ENCODE peak calls at places on chromosomes 7 and 10, in four cellular contexts. P is brain microvascular endothelial cell, D is Calu3, E is keratinocyte. Q is an unnamed sample.

GRCh38 chr7:33558961-33559710 is 346.2 kb upstream of the BMPER start:
- DNase-seq in E (no peak), D (no peak), P (no peak), Q (no peak)

GRCh38 chr10:122839505-122839904 is 6.2 kb downstream of the CUZD1 start:
- DNase-seq in P (no peak), D (no peak), E (no peak), Q (no peak)

GRCh38 chr10:99537381-99538286 is 4.9 kb downstream of the NKX2-3 start:
- DNase-seq in D (no peak), E (no peak), P (no peak), Q (no peak)

GRCh38 chr10:14707441-14707840 is 67.3 kb downstream of the FAM107B start:
- DNase-seq in E (no peak), P (peak), D (no peak), Q (no peak)

GRCh38 chr10:84012831-84013458 is 126.4 kb upstream of the GHITM start:
- DNase-seq in P (no peak), D (no peak), E (no peak), Q (no peak)

GRCh38 chr10:124529661-124530214 is 68.1 kb downstream of the LHPP start:
- DNase-seq in E (no peak), P (no peak), D (no peak), Q (no peak)

GRCh38 chr10:114754445-114755320 is 66.9 kb upstream of the FHIP2A start:
- DNase-seq in D (no peak), E (no peak), P (no peak), Q (no peak)

GRCh38 chr10:102643346-102644065 is 773 bp upstream of the TRIM8 start:
- DNase-seq in E (no peak), P (peak), D (peak), Q (no peak)

GRCh38 chr7:101410743-101411476 is 48.2 kb downstream of the COL26A1 start:
- DNase-seq in D (peak), E (no peak), P (peak), Q (no peak)

GRCh38 chr7:26298432-26299058 is 6.9 kb downstream of the SNX10 start:
- DNase-seq in P (no peak), E (no peak), D (no peak), Q (no peak)

GRCh38 chr7:7694542-7694941 is 23.9 kb downstream of the RPA3 start:
- DNase-seq in D (no peak), E (no peak), P (no peak), Q (no peak)

GRCh38 chr10:124384591-124385190 is 34.0 kb downstream of the OAT start:
- DNase-seq in D (no peak), P (no peak), E (no peak), Q (no peak)

GRCh38 chr10:43220971-43221418 is 45.9 kb downstream of the RASGEF1A start:
- DNase-seq in P (no peak), E (no peak), D (no peak), Q (no peak)

GRCh38 chr7:29434405-29434804 is 129.2 kb upstream of the PRR15 start:
- DNase-seq in E (no peak), D (no peak), P (no peak), Q (no peak)

GRCh38 chr7:142328551-142328950 is 70.7 kb upstream of the PRSS58 start:
- DNase-seq in D (no peak), E (no peak), P (no peak), Q (no peak)

GRCh38 chr7:112487938-112488575 is 7.3 kb downstream of the LSMEM1 start:
- DNase-seq in P (no peak), D (no peak), E (no peak), Q (no peak)

GRCh38 chr10:63093227-63093626 is 39.9 kb upstream of the NRBF2 start:
- DNase-seq in P (no peak), E (no peak), D (no peak), Q (no peak)

GRCh38 chr7:120407015-120407414 is 134.0 kb downstream of the KCND2 start:
- DNase-seq in D (no peak), P (no peak), E (no peak), Q (no peak)

GRCh38 chr10:43852644-43853214 is 204.0 kb upstream of the ZNF32 start:
- DNase-seq in D (no peak), E (no peak), P (no peak), Q (no peak)

GRCh38 chr10:26468291-26468690 is 30.1 kb downstream of the APBB1IP start:
- DNase-seq in P (no peak), E (no peak), D (peak), Q (no peak)

GRCh38 chr7:123622660-123623386 is 21.2 kb downstream of the ASB15 start:
- DNase-seq in D (no peak), P (no peak), E (no peak), Q (no peak)

GRCh38 chr7:70143089-70144044 is 545.1 kb downstream of the AUTS2 start:
- DNase-seq in D (no peak), E (no peak), P (no peak), Q (no peak)

GRCh38 chr7:12770227-12770975 is 83.0 kb downstream of the ARL4A start:
- DNase-seq in E (no peak), P (no peak), D (no peak), Q (no peak)

GRCh38 chr7:75937958-75938786 is 23.2 kb downstream of the POR start:
- DNase-seq in P (peak), D (no peak), E (no peak), Q (no peak)

GRCh38 chr10:29266641-29267040 is 22.2 kb upstream of the LYZL1 start:
- DNase-seq in D (no peak), P (peak), E (no peak), Q (no peak)

GRCh38 chr10:30386801-30387588 is 37.9 kb upstream of the MTPAP start:
- DNase-seq in D (no peak), E (no peak), P (no peak), Q (no peak)

GRCh38 chr10:28912017-28912783 is 234.9 kb downstream of the BAMBI start:
- DNase-seq in D (no peak), P (no peak), E (no peak), Q (no peak)

GRCh38 chr7:139526578-139527544 is 3.4 kb downstream of the CLEC2L start:
- DNase-seq in P (peak), D (no peak), E (no peak), Q (no peak)

GRCh38 chr7:157431173-157431950 is 94.6 kb downstream of the DNAJB6 start:
- DNase-seq in E (no peak), D (no peak), P (no peak), Q (no peak)

GRCh38 chr7:159122276-159122675 is 22.4 kb downstream of the VIPR2 start:
- DNase-seq in P (no peak), D (no peak), E (no peak), Q (no peak)

GRCh38 chr10:6755891-6756460 is 175.9 kb upstream of the PRKCQ start:
- DNase-seq in E (no peak), D (no peak), P (no peak), Q (no peak)

GRCh38 chr7:78019457-78020130 is 221.0 kb downstream of the PHTF2 start:
- DNase-seq in P (peak), E (no peak), D (peak), Q (peak)
- TF ChIP-seq CTCF in P (no peak), E (no peak), D (no peak), Q (no peak)

DNA sequence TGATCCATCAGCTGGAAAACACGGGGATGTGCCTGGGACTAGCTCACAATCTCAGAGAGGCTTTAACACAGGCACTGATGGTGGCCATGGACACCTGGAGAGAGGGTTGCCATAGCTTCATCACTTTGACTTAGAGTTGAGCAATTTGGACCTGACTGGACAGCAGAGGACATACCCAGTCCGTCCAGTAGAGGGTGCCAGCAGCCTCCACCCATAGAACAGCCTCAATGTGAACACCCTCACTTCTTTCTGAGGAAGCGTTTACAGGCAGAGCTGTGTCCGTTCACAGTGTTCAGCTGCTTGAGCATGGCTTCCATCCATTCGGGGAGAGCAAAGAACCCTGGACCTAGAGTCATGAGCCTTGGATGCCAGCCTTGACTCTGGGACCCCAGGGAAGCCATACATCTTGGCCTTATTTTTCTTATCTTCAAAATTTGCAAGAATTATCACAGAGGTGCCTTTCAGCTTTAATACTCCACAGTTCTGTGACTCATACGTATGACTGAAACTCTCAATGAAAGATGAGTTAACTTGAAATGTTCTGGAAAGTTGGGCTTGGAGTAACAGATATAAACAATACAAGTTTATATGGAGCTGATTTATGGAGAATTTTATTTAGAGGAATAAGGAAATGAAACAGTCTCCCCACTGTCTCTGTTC is 302.9 kb upstream of the PODXL start:
- DNase-seq in D (peak), E (no peak), P (peak), Q (no peak)
- TF ChIP-seq CTCF in D (peak), E (peak), P (peak), Q (peak)

GRCh38 chr10:78290131-78290750 is 256.6 kb downstream of the RPS24 start:
- DNase-seq in P (no peak), D (no peak), E (no peak), Q (no peak)
- TF ChIP-seq CTCF in P (peak), D (no peak), E (no peak), Q (peak)

GRCh38 chr10:51057925-51058324 is 16.4 kb upstream of the PRKG1 start:
- DNase-seq in P (no peak), D (no peak), E (no peak), Q (no peak)

GRCh38 chr10:51063166-51063565 is 11.1 kb upstream of the PRKG1 start:
- DNase-seq in P (no peak), E (no peak), D (no peak), Q (no peak)

GRCh38 chr10:51063659-51064535 is 10.4 kb upstream of the PRKG1 start:
- DNase-seq in D (no peak), E (no peak), P (no peak), Q (no peak)
- TF ChIP-seq CTCF in D (peak), E (peak), P (peak), Q (peak)

DNA sequence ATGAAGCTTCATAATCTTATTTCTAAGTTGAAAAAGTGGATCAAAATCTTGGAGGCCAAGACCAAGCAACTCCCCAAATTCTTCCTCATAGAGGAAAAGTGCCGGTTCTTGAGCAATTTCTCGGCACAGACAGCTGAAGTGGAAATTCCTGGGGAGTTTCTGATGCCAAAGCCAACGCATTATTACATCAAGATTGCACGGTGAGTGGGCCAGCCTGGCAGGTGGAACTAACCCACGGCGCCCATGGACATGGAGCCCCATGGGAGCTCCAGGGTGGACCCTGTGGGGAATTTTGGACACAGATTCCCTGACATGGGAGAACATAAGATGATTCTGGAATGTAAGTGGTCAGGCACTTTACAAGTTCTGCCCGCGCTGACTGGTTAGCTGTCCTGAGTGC is 125.9 kb downstream of the TRRAP start:
- DNase-seq in E (no peak), P (no peak), D (no peak), Q (no peak)
- TF ChIP-seq CTCF in E (no peak), P (no peak), D (no peak), Q (no peak)

GRCh38 chr7:92250603-92251002 is 4.8 kb downstream of the ANKIB1 start:
- DNase-seq in D (no peak), P (no peak), E (no peak), Q (no peak)

GRCh38 chr7:92246363-92247101 is 758 bp downstream of the ANKIB1 start:
- DNase-seq in P (no peak), D (no peak), E (no peak), Q (no peak)

GRCh38 chr7:92242972-92243371 is 2.7 kb downstream of the KRIT1 start:
- DNase-seq in E (no peak), P (no peak), D (no peak), Q (no peak)

GRCh38 chr7:92244803-92245486 is 769 bp downstream of the KRIT1 start:
- DNase-seq in E (no peak), P (no peak), D (no peak), Q (no peak)

GRCh38 chr7:92245487-92246362 is at the start of the genes ANKIB1 and KRIT1:
- DNase-seq in P (peak), E (no peak), D (peak), Q (peak)
- TF ChIP-seq CTCF in P (peak), E (no peak), D (no peak), Q (peak)

DNA sequence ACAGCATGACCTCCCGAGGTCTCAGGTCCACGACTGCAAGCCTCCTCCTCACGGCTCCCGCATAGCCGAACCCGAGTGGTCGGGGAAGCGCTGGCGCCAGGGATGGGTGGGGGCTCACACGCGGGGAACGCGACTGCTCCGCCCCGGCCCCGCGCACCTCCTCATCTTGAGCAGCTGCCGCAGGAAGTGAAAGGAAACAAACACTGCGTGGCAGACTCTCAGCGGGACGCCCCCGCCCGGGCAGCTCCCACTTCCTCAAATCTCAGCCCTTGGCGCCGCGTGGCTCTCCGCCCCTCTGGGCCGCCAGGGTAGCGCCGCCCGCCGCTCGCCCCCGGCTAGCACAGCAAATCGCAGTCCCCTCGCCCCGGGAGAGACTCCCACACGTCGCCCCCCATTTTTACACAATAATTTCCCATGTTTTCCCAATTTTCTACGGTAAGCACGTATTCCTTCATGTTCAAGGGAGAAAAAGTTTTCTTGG is at the start of gene TMEM243:
- DNase-seq in P (peak), E (no peak), D (peak), Q (peak)
- TF ChIP-seq CTCF in P (peak), E (no peak), D (no peak), Q (peak)

DNA sequence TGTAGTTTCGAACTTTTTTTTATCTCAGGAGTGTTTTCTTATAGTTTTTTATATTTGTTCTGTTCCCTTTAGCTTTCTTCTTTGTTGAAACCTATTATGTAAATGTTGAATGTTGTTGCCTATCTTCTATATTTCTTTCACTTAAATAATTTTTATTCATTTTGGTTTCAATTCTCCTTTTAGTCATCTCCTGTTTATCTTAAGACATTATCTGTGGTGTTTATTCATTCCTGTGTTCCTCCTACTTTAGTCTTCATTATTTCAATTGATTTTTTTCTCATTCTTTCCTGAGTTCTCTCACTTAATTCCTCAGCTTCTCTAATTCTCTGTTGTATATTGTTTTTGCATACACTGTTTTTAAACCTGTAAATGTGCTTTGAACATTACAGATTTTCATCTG is 64.1 kb downstream of the XPNPEP1 start:
- DNase-seq in P (no peak), E (no peak), D (no peak), Q (no peak)
- TF ChIP-seq CTCF in P (no peak), E (no peak), D (no peak), Q (no peak)